ENCODE peak calls at places on chromosomes 2 and 18, in nine cellular contexts. One of them, this sample, is unnamed.

GRCh38 chr2:68716948-68717661 is 17.5 kb upstream of the ARHGAP25 start:
- DNase-seq in GM23338: no peak
- DNase-seq in HCT116: no peak
- DNase-seq in endothelial cell of umbilical vein: no peak
- DNase-seq in sigmoid colon: no peak
- DNase-seq in HL-60: no peak
- DNase-seq in GM12891: no peak
- DNase-seq in spleen: no peak
- DNase-seq in breast epithelium: no peak
- DNase-seq in this sample: no peak

GRCh38 chr2:220811952-220812570 is 760.0 kb downstream of the EPHA4 start:
- DNase-seq in GM23338: no peak
- DNase-seq in HCT116: no peak
- DNase-seq in endothelial cell of umbilical vein: no peak
- DNase-seq in sigmoid colon: no peak
- DNase-seq in HL-60: no peak
- DNase-seq in GM12891: no peak
- DNase-seq in spleen: no peak
- DNase-seq in breast epithelium: no peak
- DNase-seq in this sample: no peak

GRCh38 chr2:79437416-79438281 is 75.2 kb upstream of the CTNNA2 start:
- DNase-seq in GM23338: peak; percentile 39
- DNase-seq in HCT116: no peak
- DNase-seq in endothelial cell of umbilical vein: no peak
- DNase-seq in sigmoid colon: no peak
- DNase-seq in HL-60: no peak
- DNase-seq in GM12891: no peak
- DNase-seq in spleen: no peak
- DNase-seq in breast epithelium: no peak
- DNase-seq in this sample: no peak

GRCh38 chr2:118046628-118047210 is 32.8 kb upstream of the CCDC93 start:
- DNase-seq in GM23338: peak; percentile 74
- DNase-seq in HCT116: peak; percentile 26
- DNase-seq in endothelial cell of umbilical vein: peak; percentile 60
- DNase-seq in sigmoid colon: no peak
- DNase-seq in HL-60: no peak
- DNase-seq in GM12891: no peak
- DNase-seq in spleen: no peak
- DNase-seq in breast epithelium: no peak
- DNase-seq in this sample: peak; percentile 12

GRCh38 chr18:50454379-50455005 is 79.6 kb downstream of the SKA1 start:
- DNase-seq in GM23338: peak; percentile 38
- DNase-seq in HCT116: no peak
- DNase-seq in endothelial cell of umbilical vein: no peak
- DNase-seq in sigmoid colon: no peak
- DNase-seq in HL-60: no peak
- DNase-seq in GM12891: no peak
- DNase-seq in spleen: no peak
- DNase-seq in breast epithelium: peak; percentile 18
- DNase-seq in this sample: no peak

GRCh38 chr2:206158563-206159345 is 490 bp downstream of the NDUFS1 start:
- DNase-seq in GM23338: peak; percentile 32
- DNase-seq in HCT116: no peak
- DNase-seq in endothelial cell of umbilical vein: no peak
- DNase-seq in sigmoid colon: no peak
- DNase-seq in HL-60: no peak
- DNase-seq in GM12891: no peak
- DNase-seq in spleen: no peak
- DNase-seq in breast epithelium: no peak
- DNase-seq in this sample: no peak

GRCh38 chr2:135066710-135067109 is 14.6 kb downstream of the RAB3GAP1 start:
- DNase-seq in GM23338: no peak
- DNase-seq in HCT116: no peak
- DNase-seq in endothelial cell of umbilical vein: no peak
- DNase-seq in sigmoid colon: no peak
- DNase-seq in HL-60: no peak
- DNase-seq in GM12891: no peak
- DNase-seq in spleen: no peak
- DNase-seq in breast epithelium: no peak
- DNase-seq in this sample: no peak

GRCh38 chr2:32489061-32489460 is 132.2 kb downstream of the BIRC6 start:
- DNase-seq in GM23338: no peak
- DNase-seq in HCT116: no peak
- DNase-seq in endothelial cell of umbilical vein: peak; percentile 87
- DNase-seq in sigmoid colon: no peak
- DNase-seq in HL-60: no peak
- DNase-seq in GM12891: no peak
- DNase-seq in spleen: no peak
- DNase-seq in breast epithelium: no peak
- DNase-seq in this sample: no peak

GRCh38 chr2:31168291-31168690 is 30.1 kb upstream of the GALNT14 start:
- DNase-seq in GM23338: no peak
- DNase-seq in HCT116: no peak
- DNase-seq in endothelial cell of umbilical vein: no peak
- DNase-seq in sigmoid colon: no peak
- DNase-seq in HL-60: no peak
- DNase-seq in GM12891: no peak
- DNase-seq in spleen: no peak
- DNase-seq in breast epithelium: no peak
- DNase-seq in this sample: no peak

GRCh38 chr2:31171142-31171541 is 32.9 kb upstream of the GALNT14 start:
- DNase-seq in GM23338: no peak
- DNase-seq in HCT116: no peak
- DNase-seq in endothelial cell of umbilical vein: no peak
- DNase-seq in sigmoid colon: no peak
- DNase-seq in HL-60: no peak
- DNase-seq in GM12891: no peak
- DNase-seq in spleen: no peak
- DNase-seq in breast epithelium: no peak
- DNase-seq in this sample: no peak

DNA sequence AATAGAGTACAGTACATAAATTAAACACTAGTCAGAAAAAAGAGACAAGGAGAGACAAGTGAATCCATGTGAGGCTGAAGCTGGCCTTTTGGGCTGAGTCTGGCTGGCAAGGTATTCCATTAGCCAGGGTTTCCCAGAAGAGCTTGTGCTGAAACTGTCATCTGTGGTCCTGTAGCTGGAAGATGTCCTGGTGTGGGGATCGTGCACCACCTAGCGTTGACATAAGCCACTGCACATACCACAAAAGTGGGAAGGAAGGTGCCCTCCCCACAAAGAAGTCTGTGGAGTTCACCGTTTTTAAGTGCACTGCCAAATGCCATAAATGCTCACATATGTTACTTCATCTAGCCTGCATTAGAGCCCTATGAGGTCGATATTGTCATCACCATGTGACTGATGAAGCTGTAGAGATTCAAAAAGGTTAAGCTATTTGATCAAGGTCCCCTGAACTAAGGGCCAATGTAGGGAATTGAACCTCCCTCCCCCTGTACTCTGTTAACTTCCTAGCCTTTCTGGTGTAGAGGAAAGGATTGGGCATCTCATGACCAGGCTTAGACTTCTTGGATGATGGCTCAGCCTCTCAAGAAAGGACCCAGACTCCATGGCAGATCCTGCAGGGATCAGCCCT is 31.9 kb upstream of the GALNT14 start:
- DNase-seq in GM23338: peak; percentile 77
- DNase-seq in HCT116: peak; percentile 40
- DNase-seq in endothelial cell of umbilical vein: peak; percentile 47
- DNase-seq in sigmoid colon: no peak
- DNase-seq in HL-60: peak; percentile 28
- DNase-seq in GM12891: peak; percentile 57
- DNase-seq in spleen: peak; percentile 80
- DNase-seq in breast epithelium: peak; percentile 22
- DNase-seq in this sample: peak; percentile 47
- TF ChIP-seq POLR2AphosphoS5 in GM23338: no peak
- TF ChIP-seq POLR2AphosphoS5 in HCT116: no peak
- TF ChIP-seq POLR2AphosphoS5 in endothelial cell of umbilical vein: no peak
- TF ChIP-seq POLR2AphosphoS5 in sigmoid colon: no peak
- TF ChIP-seq POLR2AphosphoS5 in HL-60: no peak
- TF ChIP-seq POLR2AphosphoS5 in GM12891: no peak
- TF ChIP-seq POLR2AphosphoS5 in spleen: no peak
- TF ChIP-seq POLR2AphosphoS5 in breast epithelium: no peak
- TF ChIP-seq POLR2AphosphoS5 in this sample: no peak

GRCh38 chr18:3451989-3452749 is 2.2 kb downstream of the TGIF1 start:
- DNase-seq in GM23338: peak; percentile 54
- DNase-seq in HCT116: no peak
- DNase-seq in endothelial cell of umbilical vein: peak; percentile 70
- DNase-seq in sigmoid colon: peak; percentile 83
- DNase-seq in HL-60: no peak
- DNase-seq in GM12891: no peak
- DNase-seq in spleen: peak; percentile 88
- DNase-seq in breast epithelium: peak; percentile 77
- DNase-seq in this sample: no peak
- TF ChIP-seq POLR2AphosphoS5 in GM23338: peak; percentile 38
- TF ChIP-seq POLR2AphosphoS5 in HCT116: peak; percentile 27
- TF ChIP-seq POLR2AphosphoS5 in endothelial cell of umbilical vein: no peak
- TF ChIP-seq POLR2AphosphoS5 in sigmoid colon: peak; percentile 64
- TF ChIP-seq POLR2AphosphoS5 in HL-60: peak; percentile 49
- TF ChIP-seq POLR2AphosphoS5 in GM12891: no peak
- TF ChIP-seq POLR2AphosphoS5 in spleen: peak; percentile 56
- TF ChIP-seq POLR2AphosphoS5 in breast epithelium: peak; percentile 55
- TF ChIP-seq POLR2AphosphoS5 in this sample: no peak

GRCh38 chr2:168211664-168212163 is 35.7 kb downstream of the STK39 start:
- DNase-seq in GM23338: no peak
- DNase-seq in HCT116: no peak
- DNase-seq in endothelial cell of umbilical vein: no peak
- DNase-seq in sigmoid colon: no peak
- DNase-seq in HL-60: no peak
- DNase-seq in GM12891: no peak
- DNase-seq in spleen: no peak
- DNase-seq in breast epithelium: no peak
- DNase-seq in this sample: no peak

GRCh38 chr2:168210898-168211570 is 36.4 kb downstream of the STK39 start:
- DNase-seq in GM23338: no peak
- DNase-seq in HCT116: peak; percentile 94
- DNase-seq in endothelial cell of umbilical vein: peak; percentile 68
- DNase-seq in sigmoid colon: no peak
- DNase-seq in HL-60: peak; percentile 90
- DNase-seq in GM12891: no peak
- DNase-seq in spleen: no peak
- DNase-seq in breast epithelium: no peak
- DNase-seq in this sample: peak; percentile 47

GRCh38 chr2:168208652-168209051 is 38.7 kb downstream of the STK39 start:
- DNase-seq in GM23338: no peak
- DNase-seq in HCT116: no peak
- DNase-seq in endothelial cell of umbilical vein: no peak
- DNase-seq in sigmoid colon: no peak
- DNase-seq in HL-60: no peak
- DNase-seq in GM12891: no peak
- DNase-seq in spleen: no peak
- DNase-seq in breast epithelium: no peak
- DNase-seq in this sample: no peak

GRCh38 chr2:168212167-168212566 is 35.2 kb downstream of the STK39 start:
- DNase-seq in GM23338: peak; percentile 24
- DNase-seq in HCT116: no peak
- DNase-seq in endothelial cell of umbilical vein: no peak
- DNase-seq in sigmoid colon: no peak
- DNase-seq in HL-60: no peak
- DNase-seq in GM12891: no peak
- DNase-seq in spleen: no peak
- DNase-seq in breast epithelium: no peak
- DNase-seq in this sample: no peak

GRCh38 chr2:168210216-168210897 is 37.0 kb downstream of the STK39 start:
- DNase-seq in GM23338: no peak
- DNase-seq in HCT116: no peak
- DNase-seq in endothelial cell of umbilical vein: no peak
- DNase-seq in sigmoid colon: no peak
- DNase-seq in HL-60: no peak
- DNase-seq in GM12891: no peak
- DNase-seq in spleen: no peak
- DNase-seq in breast epithelium: no peak
- DNase-seq in this sample: peak; percentile 50
- TF ChIP-seq POLR2AphosphoS5 in GM23338: no peak
- TF ChIP-seq POLR2AphosphoS5 in HCT116: no peak
- TF ChIP-seq POLR2AphosphoS5 in endothelial cell of umbilical vein: no peak
- TF ChIP-seq POLR2AphosphoS5 in sigmoid colon: no peak
- TF ChIP-seq POLR2AphosphoS5 in HL-60: no peak
- TF ChIP-seq POLR2AphosphoS5 in GM12891: no peak
- TF ChIP-seq POLR2AphosphoS5 in spleen: no peak
- TF ChIP-seq POLR2AphosphoS5 in breast epithelium: no peak
- TF ChIP-seq POLR2AphosphoS5 in this sample: no peak

GRCh38 chr2:27736890-27737204 is 34.7 kb upstream of the MRPL33 start:
- DNase-seq in GM23338: no peak
- DNase-seq in HCT116: no peak
- DNase-seq in endothelial cell of umbilical vein: no peak
- DNase-seq in sigmoid colon: no peak
- DNase-seq in HL-60: no peak
- DNase-seq in GM12891: no peak
- DNase-seq in spleen: no peak
- DNase-seq in breast epithelium: no peak
- DNase-seq in this sample: no peak

GRCh38 chr2:27739058-27739373 is 32.5 kb upstream of the MRPL33 start:
- DNase-seq in GM23338: no peak
- DNase-seq in HCT116: no peak
- DNase-seq in endothelial cell of umbilical vein: no peak
- DNase-seq in sigmoid colon: no peak
- DNase-seq in HL-60: no peak
- DNase-seq in GM12891: no peak
- DNase-seq in spleen: no peak
- DNase-seq in breast epithelium: no peak
- DNase-seq in this sample: no peak

GRCh38 chr2:27737676-27738348 is 33.7 kb upstream of the MRPL33 start:
- DNase-seq in GM23338: no peak
- DNase-seq in HCT116: no peak
- DNase-seq in endothelial cell of umbilical vein: peak; percentile 78
- DNase-seq in sigmoid colon: no peak
- DNase-seq in HL-60: no peak
- DNase-seq in GM12891: no peak
- DNase-seq in spleen: peak; percentile 82
- DNase-seq in breast epithelium: no peak
- DNase-seq in this sample: no peak

GRCh38 chr2:27736031-27736889 is 35.3 kb upstream of the MRPL33 start:
- DNase-seq in GM23338: no peak
- DNase-seq in HCT116: no peak
- DNase-seq in endothelial cell of umbilical vein: no peak
- DNase-seq in sigmoid colon: no peak
- DNase-seq in HL-60: no peak
- DNase-seq in GM12891: no peak
- DNase-seq in spleen: no peak
- DNase-seq in breast epithelium: no peak
- DNase-seq in this sample: no peak

DNA sequence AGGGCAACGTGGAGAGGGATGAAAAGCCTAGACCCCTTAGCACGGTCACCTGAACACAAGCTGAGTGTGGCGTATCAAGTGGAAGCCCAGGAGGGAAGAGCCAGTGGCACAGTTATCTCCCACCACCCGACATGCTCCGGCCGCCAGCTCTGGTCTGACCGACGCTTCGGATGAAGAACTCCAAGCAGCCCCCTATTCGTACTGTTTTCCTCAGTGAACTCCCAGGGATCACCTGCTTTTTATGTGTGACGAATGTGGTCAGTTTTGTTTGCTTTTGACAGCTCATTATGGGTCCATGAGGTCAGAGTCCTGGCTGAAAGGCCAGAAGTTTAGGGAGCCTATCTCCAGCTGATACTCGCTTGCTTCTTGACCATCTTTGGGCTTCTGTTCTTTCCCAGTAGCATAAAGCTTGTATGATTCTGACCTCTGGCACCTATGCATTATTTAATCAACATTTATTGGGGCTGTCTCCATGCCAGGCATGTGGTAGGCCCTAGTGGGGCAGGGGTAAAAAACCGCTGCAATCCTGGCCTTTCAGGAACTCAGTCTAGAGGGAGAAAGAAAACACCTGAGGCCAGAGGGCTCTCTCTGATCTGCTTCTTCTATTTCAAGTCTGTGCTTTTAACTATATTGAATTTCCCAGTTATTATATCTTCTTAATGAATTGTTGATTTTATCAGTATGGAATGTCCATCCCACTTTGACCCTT is 33.0 kb upstream of the MRPL33 start:
- DNase-seq in GM23338: no peak
- DNase-seq in HCT116: no peak
- DNase-seq in endothelial cell of umbilical vein: no peak
- DNase-seq in sigmoid colon: no peak
- DNase-seq in HL-60: no peak
- DNase-seq in GM12891: no peak
- DNase-seq in spleen: no peak
- DNase-seq in breast epithelium: no peak
- DNase-seq in this sample: no peak
- TF ChIP-seq POLR2AphosphoS5 in GM23338: no peak
- TF ChIP-seq POLR2AphosphoS5 in HCT116: no peak
- TF ChIP-seq POLR2AphosphoS5 in endothelial cell of umbilical vein: no peak
- TF ChIP-seq POLR2AphosphoS5 in sigmoid colon: no peak
- TF ChIP-seq POLR2AphosphoS5 in HL-60: no peak
- TF ChIP-seq POLR2AphosphoS5 in GM12891: no peak
- TF ChIP-seq POLR2AphosphoS5 in spleen: no peak
- TF ChIP-seq POLR2AphosphoS5 in breast epithelium: no peak
- TF ChIP-seq POLR2AphosphoS5 in this sample: no peak